ENCODE peak calls at places on chromosomes 6 and 20, in nine cellular contexts. L is lower leg skin; O is heart right ventricle; F is ovary; W is fibroblast of lung; I is CD8-positive, alpha-beta T cell; N is BJ; X is sigmoid colon; R is GM23338. A is an unnamed sample.
A peak's percentile ranks its signal among the peaks of the same experiment; 100 is the strongest.

GRCh38 chr6:44254201-44254956 is 2.9 kb downstream of the SLC35B2 start:
- DNase-seq in L (no peak), O (no peak), F (no peak), W (no peak), I (no peak), N (no peak), X (no peak), R (no peak), A (peak; percentile 46)

GRCh38 chr6:71080793-71081192 is 123.9 kb upstream of the B3GAT2 start:
- DNase-seq in L (no peak), O (no peak), F (no peak), W (peak; percentile 57), I (no peak), N (no peak), X (no peak), R (no peak), A (no peak)

GRCh38 chr20:3312940-3313656 is 74.1 kb upstream of the SLC4A11 start:
- DNase-seq in L (no peak), O (no peak), F (no peak), W (peak; percentile 60), I (no peak), N (peak; percentile 39), X (no peak), R (no peak), A (no peak)

GRCh38 chr6:108750801-108751200 is 97.4 kb upstream of the ARMC2 start:
- DNase-seq in L (peak; percentile 28), O (no peak), F (peak; percentile 14), W (no peak), I (no peak), N (peak; percentile 67), X (no peak), R (no peak), A (no peak)

GRCh38 chr6:96812077-96812703 is 25.1 kb downstream of the GPR63 start:
- DNase-seq in L (no peak), O (no peak), F (no peak), W (peak; percentile 62), I (no peak), N (no peak), X (no peak), R (no peak), A (no peak)

GRCh38 chr6:16576391-16577368 is 184.6 kb downstream of the ATXN1 start:
- DNase-seq in L (no peak), O (no peak), F (no peak), W (no peak), I (no peak), N (no peak), X (no peak), R (no peak), A (no peak)

GRCh38 chr6:53718597-53719460 is 53.3 kb upstream of the KLHL31 start:
- DNase-seq in L (no peak), O (no peak), F (peak; percentile 19), W (peak; percentile 63), I (no peak), N (no peak), X (no peak), R (peak; percentile 91), A (no peak)

GRCh38 chr20:23048283-23049200 is 930 bp downstream of the THBD start:
- DNase-seq in L (peak; percentile 91), O (peak; percentile 75), F (no peak), W (peak; percentile 22), I (no peak), N (no peak), X (peak; percentile 75), R (peak; percentile 84), A (peak; percentile 86)

GRCh38 chr20:35821807-35822242 is 50.0 kb downstream of the PHF20 start:
- DNase-seq in L (peak; percentile 64), O (no peak), F (no peak), W (peak; percentile 92), I (no peak), N (no peak), X (no peak), R (no peak), A (no peak)

GRCh38 chr20:33689973-33690372 is 3.8 kb upstream of the E2F1 start:
- DNase-seq in L (no peak), O (no peak), F (peak; percentile 56), W (peak; percentile 67), I (no peak), N (no peak), X (no peak), R (no peak), A (no peak)

GRCh38 chr6:32940656-32941411 is at the start of gene HLA-DMB:
- DNase-seq in L (no peak), O (no peak), F (no peak), W (peak; percentile 64), I (no peak), N (no peak), X (no peak), R (peak; percentile 88), A (peak; percentile 63)

GRCh38 chr6:119348308-119349040 is 1.1 kb downstream of the MAN1A1 start:
- DNase-seq in L (peak; percentile 86), O (peak; percentile 34), F (peak; percentile 36), W (peak; percentile 38), I (no peak), N (no peak), X (peak; percentile 71), R (peak; percentile 66), A (peak; percentile 76)

GRCh38 chr20:5056801-5057599 is 55.7 kb upstream of the SLC23A2 start:
- DNase-seq in L (no peak), O (peak; percentile 23), F (no peak), W (peak; percentile 15), I (peak; percentile 44), N (no peak), X (no peak), R (peak; percentile 64), A (no peak)

GRCh38 chr6:3727593-3728108 is 23.9 kb downstream of the PXDC1 start:
- DNase-seq in L (peak; percentile 75), O (no peak), F (no peak), W (no peak), I (no peak), N (no peak), X (no peak), R (no peak), A (no peak)

GRCh38 chr6:85385636-85386315 is 64.1 kb upstream of the NT5E start:
- DNase-seq in L (no peak), O (no peak), F (no peak), W (no peak), I (no peak), N (no peak), X (no peak), R (no peak), A (no peak)

GRCh38 chr6:85383042-85383441 is 66.8 kb upstream of the NT5E start:
- DNase-seq in L (no peak), O (no peak), F (no peak), W (no peak), I (no peak), N (no peak), X (no peak), R (peak; percentile 21), A (no peak)

GRCh38 chr6:85388531-85388930 is 61.4 kb upstream of the NT5E start:
- DNase-seq in L (no peak), O (no peak), F (no peak), W (no peak), I (no peak), N (no peak), X (no peak), R (no peak), A (no peak)

GRCh38 chr6:85382541-85382940 is 67.3 kb upstream of the NT5E start:
- DNase-seq in L (no peak), O (no peak), F (no peak), W (no peak), I (no peak), N (no peak), X (no peak), R (no peak), A (no peak)
- H3K4me3 ChIP-seq in L (no peak overlapping the region), O (no peak overlapping the region), F (no peak overlapping the region), W (no peak overlapping the region), I (no peak overlapping the region), N (no peak overlapping the region), X (no peak overlapping the region), R (no peak overlapping the region), A (no peak overlapping the region)

GRCh38 chr20:63296411-63297299 is 3.7 kb downstream of the COL20A1 start:
- DNase-seq in L (no peak), O (no peak), F (no peak), W (no peak), I (no peak), N (no peak), X (no peak), R (no peak), A (no peak)

GRCh38 chr20:63297796-63298572 is 5.0 kb downstream of the COL20A1 start:
- DNase-seq in L (no peak), O (no peak), F (no peak), W (no peak), I (no peak), N (no peak), X (no peak), R (no peak), A (no peak)

GRCh38 chr20:63297371-63297781 is 4.4 kb downstream of the COL20A1 start:
- DNase-seq in L (no peak), O (no peak), F (no peak), W (no peak), I (no peak), N (no peak), X (no peak), R (no peak), A (no peak)

GRCh38 chr20:63301671-63302070 is 8.7 kb downstream of the COL20A1 start:
- DNase-seq in L (no peak), O (no peak), F (no peak), W (no peak), I (no peak), N (no peak), X (no peak), R (no peak), A (no peak)

DNA sequence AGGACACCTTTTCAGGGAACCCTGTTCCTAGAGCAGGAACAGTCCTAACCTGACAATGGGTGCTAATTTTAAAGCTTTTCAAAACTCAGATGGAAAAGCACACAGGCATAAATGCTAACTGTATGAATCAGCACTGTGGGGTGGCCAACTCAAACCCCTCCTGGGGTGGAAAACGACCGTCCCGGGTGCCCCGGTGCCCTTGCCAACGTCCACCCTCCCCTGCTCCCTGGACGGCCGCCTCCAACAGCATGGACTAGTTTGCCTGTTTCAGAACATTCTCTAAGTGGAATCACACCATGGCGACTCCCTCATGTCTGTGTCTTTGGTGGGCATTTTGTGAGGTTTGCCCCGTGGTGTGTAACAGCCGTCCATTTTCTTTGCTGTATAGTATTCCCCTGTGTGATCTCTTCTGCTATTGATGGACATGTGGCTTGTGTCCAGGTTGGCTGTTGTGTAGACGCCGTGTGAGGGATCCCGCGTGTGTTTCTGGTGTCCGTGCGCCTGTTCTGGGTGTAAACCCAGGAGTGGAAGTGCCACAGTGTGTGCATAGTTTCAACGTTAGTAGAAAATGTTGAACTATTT is 5.8 kb downstream of the COL20A1 start:
- DNase-seq in L (no peak), O (no peak), F (no peak), W (no peak), I (no peak), N (no peak), X (no peak), R (no peak), A (no peak)
- TF ChIP-seq CTCF in L (no peak), O (no peak), F (no peak), W (no peak), I (no peak), N (no peak), X (no peak), R (no peak), A (no peak)

GRCh38 chr20:17874271-17875105 is 94.1 kb downstream of the SNX5 start:
- DNase-seq in L (no peak), O (no peak), F (no peak), W (no peak), I (no peak), N (no peak), X (no peak), R (no peak), A (no peak)
- H3K4me3 ChIP-seq in L (no peak overlapping the region), O (no peak overlapping the region), F (no peak overlapping the region), W (no peak overlapping the region), I (no peak overlapping the region), N (no peak overlapping the region), X (no peak overlapping the region), R (no peak overlapping the region), A (no peak overlapping the region)

GRCh38 chr6:164109770-164110140 is 695.2 kb downstream of the QKI start:
- DNase-seq in L (no peak), O (peak; percentile 52), F (no peak), W (peak; percentile 35), I (no peak), N (no peak), X (no peak), R (peak; percentile 69), A (no peak)
- TF ChIP-seq CTCF in L (no peak), O (peak; percentile 74), F (no peak), W (peak; percentile 33), I (no peak), N (no peak), X (no peak), R (peak; percentile 76), A (peak; percentile 23)

A was measured in kidney.